ENCODE peak calls at places on chromosomes 16 and 17, in seven cellular contexts. I is NCI-H69, R is germinal center, T is Caki2, M is AG10803, W is SHP77, U is T1000. Q is an unnamed sample.

GRCh38 chr17:39647242-39647641 is 10.3 kb downstream of the STARD3 start:
- DNase-seq in I (no peak), R (no peak), T (no peak), M (no peak), W (no peak), U (no peak), Q (no peak)

GRCh38 chr16:80707686-80708085 is 96.7 kb downstream of the CDYL2 start:
- DNase-seq in I (no peak), R (no peak), T (no peak), M (no peak), W (no peak), U (no peak), Q (no peak)

GRCh38 chr16:7515543-7515942 is 182.9 kb downstream of the RBFOX1 start:
- DNase-seq in I (no peak), R (no peak), T (no peak), M (no peak), W (no peak), U (no peak), Q (no peak)

GRCh38 chr16:85963746-85964370 is 64.9 kb downstream of the IRF8 start:
- DNase-seq in I (no peak), R (no peak), T (no peak), M (peak), W (no peak), U (no peak), Q (no peak)

GRCh38 chr17:12664252-12664651 is 1.4 kb upstream of the MYOCD start:
- DNase-seq in I (no peak), R (no peak), T (no peak), M (no peak), W (no peak), U (no peak), Q (no peak)

GRCh38 chr16:77414752-77415231 is 20.0 kb downstream of the ADAMTS18 start:
- DNase-seq in I (peak), R (no peak), T (peak), M (no peak), W (no peak), U (no peak), Q (no peak)

GRCh38 chr16:66250686-66251405 is 115.6 kb upstream of the CDH5 start:
- DNase-seq in I (peak), R (no peak), T (no peak), M (peak), W (no peak), U (peak), Q (no peak)

GRCh38 chr16:67733734-67734470 is 14.8 kb upstream of the GFOD2 start:
- DNase-seq in I (no peak), R (no peak), T (no peak), M (no peak), W (no peak), U (no peak), Q (no peak)

GRCh38 chr17:60863892-60864673 is 186.4 kb downstream of the BCAS3 start:
- DNase-seq in I (no peak), R (no peak), T (no peak), M (peak), W (no peak), U (no peak), Q (peak)

GRCh38 chr16:5852151-5852550 is 754.6 kb upstream of the EEF2KMT start:
- DNase-seq in I (no peak), R (no peak), T (peak), M (no peak), W (no peak), U (no peak), Q (no peak)

GRCh38 chr16:23788653-23789052 is 33.8 kb downstream of the CHP2 start:
- DNase-seq in I (no peak), R (no peak), T (no peak), M (no peak), W (no peak), U (no peak), Q (peak)

GRCh38 chr17:62986549-62986948 is 20.5 kb downstream of the TANC2 start:
- DNase-seq in I (no peak), R (no peak), T (no peak), M (no peak), W (no peak), U (no peak), Q (no peak)